ENCODE peak calls at places on chromosomes 1 and 21, in five cellular contexts. H is Peyer's patch, R is uterus, L is H1, X is PC-3. U is an unnamed sample. For H3K36me3, the result is how much of the 10 kb centered on the place peaks cover.

GRCh38 chr1:101363891-101364318 is 127.1 kb downstream of the S1PR1 start:
- DNase-seq in X (no peak), H (no peak), L (no peak), R (no peak), U (no peak)

GRCh38 chr1:173742203-173742886 is 27.6 kb downstream of the KLHL20 start:
- DNase-seq in X (no peak), H (no peak), L (no peak), R (no peak), U (no peak)

GRCh38 chr1:43799656-43800629 is 92.6 kb downstream of the ST3GAL3 start:
- DNase-seq in L (no peak), H (no peak), X (no peak), R (no peak), U (no peak)

GRCh38 chr1:212702672-212703071 is 3.0 kb upstream of the BATF3 start:
- DNase-seq in H (no peak), L (no peak), X (no peak), R (no peak), U (no peak)

GRCh38 chr1:216346521-216346920 is 76.7 kb downstream of the USH2A start:
- DNase-seq in H (no peak), R (no peak), X (no peak), L (no peak), U (no peak)

GRCh38 chr1:151001592-151001991 is 5.1 kb downstream of the MINDY1 start:
- DNase-seq in H (no peak), X (peak), R (no peak), L (no peak), U (no peak)

GRCh38 chr1:23800396-23801337 is at the start of gene GALE:
- DNase-seq in R (peak), H (peak), L (peak), X (peak), U (peak)

GRCh38 chr1:58041621-58042020 is 504.9 kb downstream of the OMA1 start:
- DNase-seq in L (no peak), H (no peak), R (no peak), X (peak), U (no peak)

GRCh38 chr21:30831194-30831765 is 1.7 kb upstream of the KRTAP7-1 start:
- DNase-seq in L (peak), H (no peak), X (peak), R (no peak), U (peak)

GRCh38 chr1:38558476-38559179 is 300.9 kb downstream of the RRAGC start:
- DNase-seq in L (peak), R (no peak), H (no peak), X (no peak), U (no peak)

GRCh38 chr1:158021721-158022120 is 28.3 kb downstream of the KIRREL1 start:
- DNase-seq in X (peak), H (no peak), L (no peak), R (no peak), U (no peak)

GRCh38 chr1:212366901-212367300 is 47.8 kb downstream of the PACC1 start:
- DNase-seq in H (no peak), R (no peak), X (peak), L (no peak), U (no peak)

GRCh38 chr1:207346562-207346912 is 25.1 kb downstream of the CD55 start:
- DNase-seq in R (no peak), X (no peak), H (no peak), L (no peak), U (no peak)

GRCh38 chr1:155134322-155134721 is 1.3 kb upstream of the SLC50A1 start:
- DNase-seq in L (no peak), R (no peak), H (peak), X (peak), U (no peak)

GRCh38 chr1:108504447-108504846 is 54.3 kb downstream of the NBPF6 start:
- DNase-seq in R (no peak), H (no peak), X (no peak), L (no peak), U (no peak)

GRCh38 chr1:108505766-108506075 is 54.2 kb upstream of the EEIG2 start:
- DNase-seq in L (no peak), H (no peak), X (no peak), R (no peak), U (no peak)

GRCh38 chr1:108503062-108503740 is 53.1 kb downstream of the NBPF6 start:
- DNase-seq in L (no peak), X (peak), H (no peak), R (no peak), U (no peak)

GRCh38 chr1:108502138-108502537 is 52.0 kb downstream of the NBPF6 start:
- DNase-seq in X (no peak), H (no peak), R (no peak), L (no peak), U (no peak)

DNA sequence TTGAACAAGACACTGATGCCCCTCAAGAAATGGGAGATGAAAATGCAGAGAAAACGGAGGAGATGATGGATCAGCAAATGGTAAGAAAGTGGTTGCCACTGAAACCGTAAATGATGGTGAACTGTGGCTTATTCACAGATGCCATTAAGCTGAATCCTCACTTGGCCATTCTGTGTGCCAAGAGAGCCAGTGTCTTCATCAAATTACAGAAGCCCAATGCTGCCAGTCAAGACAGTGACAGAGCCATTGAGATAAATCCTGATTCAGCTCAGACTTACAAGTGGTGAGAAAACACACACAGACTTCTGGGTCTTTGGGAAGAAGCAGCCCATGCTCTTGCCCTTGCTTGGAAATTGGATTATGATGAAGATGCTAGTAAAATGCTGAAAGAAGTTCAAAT is 52.5 kb downstream of the NBPF6 start:
- DNase-seq in R (no peak), X (peak), H (no peak), L (no peak), U (no peak)
- H3K4me3 ChIP-seq in R (no peak), X (no peak), H (no peak), L (no peak), U (no peak)

GRCh38 chr1:237032029-237032428 is 10.0 kb upstream of the RYR2 start:
- DNase-seq in L (no peak), H (no peak), R (no peak), X (peak), U (no peak)

GRCh38 chr1:237033061-237033460 is 8.9 kb upstream of the RYR2 start:
- DNase-seq in H (no peak), L (no peak), R (no peak), X (no peak), U (no peak)

GRCh38 chr1:237031480-237031879 is 10.5 kb upstream of the RYR2 start:
- DNase-seq in R (no peak), L (no peak), X (no peak), H (no peak), U (no peak)

GRCh38 chr1:237029240-237029639 is 12.7 kb upstream of the RYR2 start:
- DNase-seq in H (no peak), L (no peak), X (no peak), R (no peak), U (no peak)

DNA sequence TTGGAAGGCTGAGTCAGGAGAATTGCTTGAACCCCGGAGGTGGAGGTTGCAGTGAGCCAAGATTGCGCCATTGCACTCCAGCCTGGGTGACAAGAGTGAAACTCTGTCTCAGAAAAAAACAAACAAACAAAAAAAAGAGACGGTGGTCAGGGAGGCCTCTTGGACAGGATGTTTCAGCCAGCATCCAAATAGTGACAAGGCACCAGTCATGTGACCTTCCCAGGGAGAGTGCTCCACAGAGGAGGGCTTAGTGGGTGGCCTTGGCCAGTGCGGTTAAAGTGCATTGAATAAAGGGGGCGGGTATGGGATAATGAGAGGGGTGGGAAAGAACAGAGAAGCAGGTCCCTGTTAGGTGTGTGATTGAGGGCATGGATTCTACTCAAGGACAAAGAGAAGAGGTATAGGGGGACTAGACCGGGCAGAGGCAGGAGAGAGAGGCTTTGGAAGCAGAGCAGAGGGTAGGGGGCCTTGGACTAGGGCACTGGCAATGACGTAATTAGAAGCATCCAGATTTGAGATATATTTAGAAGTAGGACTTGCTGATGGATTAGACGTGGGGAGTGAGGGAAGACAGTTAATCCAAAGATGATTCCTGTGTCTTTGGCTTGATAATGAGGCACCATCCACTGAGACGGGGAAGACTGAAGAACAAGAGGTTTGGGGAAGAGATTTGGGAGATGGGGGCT is 12.0 kb upstream of the RYR2 start:
- DNase-seq in R (no peak), X (no peak), L (no peak), H (no peak), U (no peak)
- TF ChIP-seq CTCF in R (no peak), X (no peak), L (no peak), H (no peak), U (no peak)

DNA sequence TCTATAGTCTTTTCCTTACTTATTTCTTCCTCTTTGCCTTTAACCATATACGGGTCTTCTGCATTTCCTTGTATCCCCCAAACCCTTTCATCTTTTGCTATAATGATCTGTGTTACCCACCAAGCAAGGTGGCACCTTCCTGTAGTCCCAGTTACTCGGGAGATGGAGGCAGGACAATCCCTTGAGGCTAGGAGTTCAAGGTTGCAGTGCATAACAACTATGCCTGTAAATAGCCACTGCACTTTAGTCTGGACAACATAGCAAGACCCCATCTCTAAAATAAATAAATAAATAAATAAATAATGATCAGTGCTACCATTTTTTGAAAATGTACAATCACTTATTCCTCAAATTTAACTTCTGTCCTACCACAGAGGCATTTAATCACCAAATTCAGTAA is 11.5 kb downstream of the DR1 start:
- DNase-seq in R (no peak), X (no peak), L (no peak), H (no peak), U (no peak)
- H3K36me3 ChIP-seq in R (under half), X (under half), L (under half), H (under half), U (under half)

DNA sequence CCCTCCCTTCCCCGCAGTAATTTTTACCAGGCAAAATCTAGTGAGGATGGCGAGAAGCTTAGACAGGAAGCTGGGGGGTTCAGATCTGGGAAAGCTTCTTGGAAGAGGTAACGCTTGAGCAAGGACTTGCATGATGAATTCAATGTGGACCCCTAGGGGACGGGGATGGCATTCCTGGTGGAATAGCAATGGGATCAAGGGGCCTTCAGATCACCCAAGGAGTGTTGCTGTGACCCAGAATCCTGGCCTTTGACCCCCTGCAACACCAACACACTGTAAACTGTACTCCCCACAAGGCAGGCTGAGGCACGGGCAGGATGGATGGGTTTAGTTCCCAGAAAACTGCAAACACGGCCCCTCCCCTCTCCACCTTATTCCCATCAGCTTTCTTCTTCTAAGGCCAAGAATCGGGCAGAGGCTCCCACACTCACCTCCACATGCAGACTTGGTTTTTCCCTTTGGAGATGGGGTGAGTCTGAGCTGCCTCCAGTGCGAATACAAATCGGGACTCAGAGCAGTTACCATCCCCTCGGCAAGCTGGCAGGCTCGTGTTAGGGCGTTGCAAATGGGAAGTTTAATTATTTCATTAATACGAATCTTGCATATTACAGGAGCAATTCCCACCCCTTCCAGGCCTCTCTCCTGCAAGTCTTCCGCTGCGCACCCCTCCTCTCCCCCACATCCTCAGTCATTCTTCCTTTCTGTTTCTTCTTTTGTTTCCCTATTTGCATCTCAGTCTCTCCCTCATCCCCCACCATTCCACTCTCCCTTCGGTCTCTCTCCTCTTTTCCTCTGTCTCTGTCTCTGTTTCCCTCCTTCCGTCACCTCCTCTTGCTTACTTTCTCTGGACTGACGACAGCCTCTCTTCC is 20.2 kb downstream of the DISP3 start:
- DNase-seq in R (no peak), H (no peak), X (no peak), L (peak), U (no peak)
- H3K4me3 ChIP-seq in R (no peak), H (no peak), X (no peak), L (no peak), U (no peak)

GRCh38 chr1:29238601-29238964 is 2.3 kb downstream of the PTPRU start:
- DNase-seq in X (no peak), R (no peak), H (no peak), L (no peak), U (no peak)

GRCh38 chr1:29239142-29239541 is 2.8 kb downstream of the PTPRU start:
- DNase-seq in H (no peak), R (no peak), X (peak), L (no peak), U (no peak)

GRCh38 chr1:29240986-29241385 is 4.7 kb downstream of the PTPRU start:
- DNase-seq in H (no peak), R (no peak), L (no peak), X (no peak), U (no peak)

GRCh38 chr1:29237906-29238600 is 1.7 kb downstream of the PTPRU start:
- DNase-seq in X (peak), R (peak), L (peak), H (no peak), U (no peak)

DNA sequence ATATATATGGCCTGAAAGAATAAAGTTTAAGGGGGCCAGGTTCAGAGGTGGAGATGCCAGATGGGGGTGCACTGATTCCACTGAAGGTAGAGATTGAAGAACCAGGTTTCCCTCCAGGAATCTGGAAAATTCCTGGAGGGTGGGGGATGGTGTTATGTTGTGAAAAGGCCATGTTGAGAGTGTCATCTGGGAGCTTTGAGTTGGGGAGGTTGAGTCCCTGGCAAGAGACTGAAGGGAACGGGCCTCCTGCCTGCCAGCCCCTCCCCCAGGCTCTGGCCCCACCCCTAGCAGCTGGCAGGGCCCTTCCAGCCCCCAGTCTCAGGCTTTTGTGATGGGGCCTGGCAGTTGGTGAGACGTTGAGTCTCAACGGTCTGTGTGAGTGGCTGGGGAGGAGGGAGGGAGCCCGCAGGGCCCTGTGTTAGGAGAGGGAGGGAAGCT is 4.1 kb downstream of the PTPRU start:
- DNase-seq in H (no peak), X (no peak), R (no peak), L (peak), U (no peak)
- TF ChIP-seq CTCF in H (no peak), X (peak), R (no peak), L (peak), U (no peak)

DNA sequence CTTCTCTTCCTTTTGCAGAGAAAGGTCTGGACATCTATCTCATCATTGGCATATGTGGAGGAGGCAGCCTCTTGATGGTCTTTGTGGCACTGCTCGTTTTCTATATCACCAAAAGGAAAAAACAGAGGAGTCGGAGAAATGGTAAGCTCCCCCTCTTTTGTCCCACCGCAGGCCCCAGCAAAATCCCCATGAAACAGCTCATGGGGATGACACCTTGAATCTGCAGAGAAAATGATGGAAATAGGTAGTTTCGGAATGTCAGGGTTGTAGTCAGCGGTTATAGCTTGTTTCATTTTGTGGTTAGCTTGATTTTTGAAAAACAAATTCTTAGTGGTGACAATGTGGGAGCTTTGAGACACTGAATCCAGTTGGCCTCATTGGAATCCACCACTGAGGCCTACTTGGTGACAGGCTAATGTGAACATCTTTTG is 10.3 kb downstream of the CD2 start:
- DNase-seq in R (no peak), H (no peak), L (no peak), X (no peak), U (no peak)
- H3K36me3 ChIP-seq in R (under half), H (under half), L (under half), X (under half), U (under half)